ENCODE peak calls at places on chromosomes 7 and 10, in seven cellular contexts. O is tibial artery, E is LoVo, S is Ammon's horn, H is NCI-H1694 treated with DMSO at 0.1 percent for 48 hours, W is dorsolateral prefrontal cortex, F is adipocyte. A is an unnamed sample.

GRCh38 chr10:129855836-129856563 is 108.1 kb downstream of the EBF3 start:
- DNase-seq in H (no peak), O (no peak), E (no peak), S (no peak), W (no peak), F (no peak), A (no peak)

GRCh38 chr10:23171232-23171876 is 20.8 kb upstream of the PTF1A start:
- DNase-seq in W (no peak), F (peak), O (no peak), S (no peak), E (no peak), H (no peak), A (peak)

GRCh38 chr7:128918266-128918665 is 7.8 kb upstream of the KCP start:
- DNase-seq in W (no peak), S (no peak), O (peak), H (no peak), E (no peak), F (no peak), A (no peak)

GRCh38 chr7:80748302-80749042 is 110.0 kb downstream of the CD36 start:
- DNase-seq in W (no peak), F (no peak), S (no peak), H (no peak), O (no peak), E (no peak), A (no peak)

GRCh38 chr10:11515596-11516418 is 95.6 kb downstream of the USP6NL start:
- DNase-seq in F (peak), S (peak), O (no peak), W (peak), H (peak), E (peak), A (peak)

GRCh38 chr10:104029528-104029875 is 56.2 kb downstream of the COL17A1 start:
- DNase-seq in E (no peak), S (peak), F (no peak), H (no peak), W (peak), O (no peak), A (no peak)

GRCh38 chr10:1754506-1755177 is 17.3 kb upstream of the ADARB2 start:
- DNase-seq in F (no peak), H (no peak), S (peak), O (no peak), E (no peak), W (no peak), A (no peak)

GRCh38 chr10:80204193-80204714 is 1.1 kb downstream of the ANXA11 start:
- DNase-seq in H (no peak), O (no peak), W (no peak), F (peak), E (peak), S (no peak), A (peak)

GRCh38 chr10:103111031-103111917 is 81.8 kb downstream of the NT5C2 start:
- DNase-seq in E (no peak), W (no peak), S (peak), O (no peak), F (peak), H (no peak), A (no peak)

GRCh38 chr7:141097430-141097829 is 23.6 kb downstream of the TMEM178B start:
- DNase-seq in O (no peak), E (no peak), S (no peak), W (no peak), H (no peak), F (peak), A (no peak)

GRCh38 chr7:48101880-48102448 is 12.9 kb downstream of the UPP1 start:
- DNase-seq in S (no peak), W (no peak), O (no peak), F (no peak), H (no peak), E (no peak), A (no peak)

GRCh38 chr10:84095821-84096497 is 43.4 kb upstream of the GHITM start:
- DNase-seq in O (no peak), S (peak), H (no peak), F (peak), E (no peak), W (no peak), A (no peak)

GRCh38 chr10:24350111-24350921 is 141.4 kb downstream of the KIAA1217 start:
- DNase-seq in W (no peak), F (peak), E (no peak), O (no peak), S (no peak), H (no peak), A (peak)